ENCODE peak calls at places on chromosomes 12 and 14, in seven cellular contexts. One of them, this sample, is unnamed.

GRCh38 chr14:100374891-100375272 is 51.7 kb downstream of the SLC25A47 start:
- DNase-seq in small intestine: no peak
- DNase-seq in HFFc6: no peak
- DNase-seq in AG09309: no peak
- DNase-seq in T-helper 9 cell: no peak
- DNase-seq in T-helper 1 cell: no peak
- DNase-seq in A549: no peak
- DNase-seq in this sample: no peak

GRCh38 chr12:49019435-49020317 is 1.1 kb upstream of the PRKAG1 start:
- DNase-seq in A549: peak
- DNase-seq in HFFc6: peak
- DNase-seq in T-helper 9 cell: peak
- DNase-seq in small intestine: no peak
- DNase-seq in T-helper 1 cell: no peak
- DNase-seq in AG09309: no peak
- DNase-seq in this sample: peak

GRCh38 chr12:8544295-8544694 is 3.6 kb upstream of the CLEC4E start:
- DNase-seq in T-helper 9 cell: peak
- DNase-seq in small intestine: peak
- DNase-seq in T-helper 1 cell: peak
- DNase-seq in A549: peak
- DNase-seq in AG09309: peak
- DNase-seq in HFFc6: peak
- DNase-seq in this sample: peak

GRCh38 chr14:61599959-61600358 is 95.4 kb upstream of the HIF1A start:
- DNase-seq in HFFc6: no peak
- DNase-seq in A549: no peak
- DNase-seq in small intestine: no peak
- DNase-seq in AG09309: no peak
- DNase-seq in T-helper 9 cell: no peak
- DNase-seq in T-helper 1 cell: no peak
- DNase-seq in this sample: no peak

GRCh38 chr12:112091563-112091962 is 17.0 kb downstream of the NAA25 start:
- DNase-seq in A549: no peak
- DNase-seq in T-helper 9 cell: no peak
- DNase-seq in small intestine: no peak
- DNase-seq in T-helper 1 cell: no peak
- DNase-seq in HFFc6: no peak
- DNase-seq in AG09309: no peak
- DNase-seq in this sample: no peak

GRCh38 chr12:132561784-132562156 is 48.6 kb downstream of the LRCOL1 start:
- DNase-seq in T-helper 1 cell: no peak
- DNase-seq in AG09309: no peak
- DNase-seq in small intestine: no peak
- DNase-seq in A549: peak
- DNase-seq in HFFc6: no peak
- DNase-seq in T-helper 9 cell: no peak
- DNase-seq in this sample: no peak

GRCh38 chr12:117472983-117473382 is 111.6 kb upstream of the NOS1 start:
- DNase-seq in A549: peak
- DNase-seq in small intestine: no peak
- DNase-seq in HFFc6: no peak
- DNase-seq in AG09309: no peak
- DNase-seq in T-helper 1 cell: no peak
- DNase-seq in T-helper 9 cell: no peak
- DNase-seq in this sample: no peak

GRCh38 chr14:100889641-100890040 is 13.9 kb downstream of the RTL1 start:
- DNase-seq in T-helper 9 cell: no peak
- DNase-seq in AG09309: no peak
- DNase-seq in HFFc6: no peak
- DNase-seq in small intestine: no peak
- DNase-seq in A549: no peak
- DNase-seq in T-helper 1 cell: no peak
- DNase-seq in this sample: no peak

GRCh38 chr14:62710811-62711210 is 334.4 kb downstream of the KCNH5 start:
- DNase-seq in HFFc6: no peak
- DNase-seq in A549: no peak
- DNase-seq in AG09309: no peak
- DNase-seq in T-helper 1 cell: no peak
- DNase-seq in T-helper 9 cell: no peak
- DNase-seq in small intestine: no peak
- DNase-seq in this sample: no peak

GRCh38 chr12:68319988-68320623 is 12.1 kb downstream of the MDM1 start:
- DNase-seq in T-helper 9 cell: no peak
- DNase-seq in HFFc6: peak
- DNase-seq in T-helper 1 cell: no peak
- DNase-seq in AG09309: peak
- DNase-seq in small intestine: no peak
- DNase-seq in A549: no peak
- DNase-seq in this sample: no peak

GRCh38 chr12:43370299-43370698 is 181.7 kb downstream of the ADAMTS20 start:
- DNase-seq in AG09309: peak
- DNase-seq in A549: peak
- DNase-seq in T-helper 9 cell: no peak
- DNase-seq in HFFc6: no peak
- DNase-seq in small intestine: no peak
- DNase-seq in T-helper 1 cell: no peak
- DNase-seq in this sample: peak

GRCh38 chr12:51879102-51879501 is 8.8 kb upstream of the ANKRD33 start:
- DNase-seq in small intestine: no peak
- DNase-seq in AG09309: no peak
- DNase-seq in T-helper 1 cell: no peak
- DNase-seq in HFFc6: no peak
- DNase-seq in T-helper 9 cell: no peak
- DNase-seq in A549: no peak
- DNase-seq in this sample: no peak

GRCh38 chr14:22332671-22333407 is 256.2 kb downstream of the DAD1 start:
- DNase-seq in HFFc6: no peak
- DNase-seq in T-helper 1 cell: no peak
- DNase-seq in small intestine: no peak
- DNase-seq in AG09309: no peak
- DNase-seq in A549: peak
- DNase-seq in T-helper 9 cell: no peak
- DNase-seq in this sample: no peak

GRCh38 chr12:65200007-65200665 is 30.8 kb downstream of the LEMD3 start:
- DNase-seq in T-helper 1 cell: no peak
- DNase-seq in A549: no peak
- DNase-seq in AG09309: no peak
- DNase-seq in T-helper 9 cell: no peak
- DNase-seq in HFFc6: no peak
- DNase-seq in small intestine: no peak
- DNase-seq in this sample: no peak

This sample was measured in LoVo.